ENCODE peak calls at places on chromosomes 1 and 21, in seven cellular contexts. D is adrenal gland, R is prostate gland, P is esophagus squamous epithelium, V is ovary, K is K562, X is H1. S is an unnamed sample. For H3K9me3, the result is how much of the 10 kb centered on the place peaks cover.

GRCh38 chr1:44640178-44640865 is 34.0 kb downstream of the TMEM53 start:
- DNase-seq in D (no peak), R (no peak), P (no peak), V (no peak), K (no peak), X (no peak), S (no peak)

GRCh38 chr21:19123053-19123452 is 719.5 kb upstream of the TMPRSS15 start:
- DNase-seq in D (peak), R (no peak), P (no peak), V (no peak), K (no peak), X (no peak), S (no peak)

GRCh38 chr1:204885790-204886189 is 15.1 kb downstream of the NFASC start:
- DNase-seq in D (no peak), R (no peak), P (no peak), V (no peak), K (no peak), X (no peak), S (no peak)

GRCh38 chr1:11938722-11939526 is 4.4 kb downstream of the PLOD1 start:
- DNase-seq in D (no peak), R (no peak), P (no peak), V (peak), K (peak), X (no peak), S (no peak)

GRCh38 chr1:5481889-5482288 is 510.3 kb downstream of the NPHP4 start:
- DNase-seq in D (no peak), R (no peak), P (no peak), V (no peak), K (peak), X (peak), S (no peak)

GRCh38 chr21:36320421-36321324 is 676 bp downstream of the MORC3 start:
- DNase-seq in D (peak), R (peak), P (peak), V (peak), K (no peak), X (peak), S (peak)

GRCh38 chr1:233368106-233368783 is 40.7 kb downstream of the MAP3K21 start:
- DNase-seq in D (peak), R (no peak), P (no peak), V (no peak), K (no peak), X (no peak), S (peak)

GRCh38 chr1:30196457-30196856 is 526.9 kb downstream of the MATN1 start:
- DNase-seq in D (no peak), R (no peak), P (no peak), V (no peak), K (no peak), X (no peak), S (no peak)

GRCh38 chr1:2916153-2916552 is 105.1 kb upstream of the ACTRT2 start:
- DNase-seq in D (no peak), R (no peak), P (no peak), V (no peak), K (no peak), X (no peak), S (no peak)

GRCh38 chr1:198776602-198777029 is 137.8 kb downstream of the PTPRC start:
- DNase-seq in D (peak), R (peak), P (no peak), V (no peak), K (no peak), X (no peak), S (no peak)

GRCh38 chr1:228029281-228029680 is 22.5 kb downstream of the WNT3A start:
- DNase-seq in D (peak), R (no peak), P (no peak), V (no peak), K (no peak), X (no peak), S (peak)

GRCh38 chr1:78052685-78053433 is 7.1 kb downstream of the GIPC2 start:
- DNase-seq in D (no peak), R (no peak), P (no peak), V (no peak), K (no peak), X (no peak), S (no peak)

GRCh38 chr21:17343055-17343454 is 169.8 kb upstream of the CXADR start:
- DNase-seq in D (no peak), R (no peak), P (no peak), V (no peak), K (no peak), X (no peak), S (no peak)

GRCh38 chr21:27425172-27425571 is 458.3 kb upstream of the ADAMTS5 start:
- DNase-seq in D (no peak), R (no peak), P (no peak), V (no peak), K (no peak), X (no peak), S (no peak)

GRCh38 chr1:29711582-29712274 is 475.4 kb downstream of the PTPRU start:
- DNase-seq in D (no peak), R (no peak), P (no peak), V (no peak), K (no peak), X (no peak), S (no peak)

GRCh38 chr1:117759535-117759934 is 153.7 kb downstream of the TENT5C start:
- DNase-seq in D (no peak), R (no peak), P (no peak), V (no peak), K (peak), X (no peak), S (no peak)

GRCh38 chr1:226912587-226913176 is 27.4 kb upstream of the COQ8A start:
- DNase-seq in D (peak), R (peak), P (no peak), V (peak), K (peak), X (peak), S (peak)

GRCh38 chr1:27382950-27383627 is at the start of gene CD164L2:
- DNase-seq in D (no peak), R (peak), P (no peak), V (no peak), K (peak), X (peak), S (peak)

GRCh38 chr1:201554789-201555592 is 16.1 kb downstream of the NAV1 start:
- DNase-seq in D (no peak), R (no peak), P (no peak), V (no peak), K (no peak), X (no peak), S (no peak)

GRCh38 chr1:83882906-83883305 is 116.0 kb downstream of the TTLL7 start:
- DNase-seq in D (peak), R (no peak), P (no peak), V (no peak), K (peak), X (no peak), S (no peak)

GRCh38 chr1:43509740-43510375 is 20.8 kb upstream of the PTPRF start:
- DNase-seq in D (no peak), R (no peak), P (no peak), V (no peak), K (no peak), X (peak), S (no peak)

GRCh38 chr21:35827004-35827403 is 233.3 kb downstream of the SETD4 start:
- DNase-seq in D (no peak), R (no peak), P (no peak), V (no peak), K (no peak), X (no peak), S (no peak)

GRCh38 chr1:246078126-246078887 is 428.8 kb downstream of the SMYD3 start:
- DNase-seq in D (no peak), R (no peak), P (no peak), V (no peak), K (no peak), X (no peak), S (no peak)

GRCh38 chr21:37829447-37829846 is 86.8 kb downstream of the KCNJ6 start:
- DNase-seq in D (peak), R (no peak), P (no peak), V (no peak), K (no peak), X (no peak), S (no peak)

GRCh38 chr21:27466175-27466574 is 499.3 kb upstream of the ADAMTS5 start:
- DNase-seq in D (no peak), R (no peak), P (no peak), V (no peak), K (no peak), X (no peak), S (no peak)

GRCh38 chr1:59290173-59290954 is 6.5 kb upstream of the FGGY start:
- DNase-seq in D (no peak), R (no peak), P (no peak), V (no peak), K (peak), X (peak), S (peak)

GRCh38 chr1:14976260-14976659 is 177.3 kb upstream of the TMEM51 start:
- DNase-seq in D (no peak), R (no peak), P (no peak), V (no peak), K (no peak), X (no peak), S (no peak)

GRCh38 chr21:32958288-32958992 is 67.3 kb upstream of the OLIG2 start:
- DNase-seq in D (no peak), R (no peak), P (no peak), V (no peak), K (no peak), X (no peak), S (no peak)

GRCh38 chr1:210293191-210293607 is 35.5 kb upstream of the HHAT start:
- DNase-seq in D (peak), R (no peak), P (no peak), V (peak), K (no peak), X (no peak), S (peak)

GRCh38 chr1:153790996-153791855 is 16.0 kb downstream of the SLC27A3 start:
- DNase-seq in D (no peak), R (no peak), P (no peak), V (no peak), K (no peak), X (no peak), S (no peak)

GRCh38 chr1:114153051-114153620 is 533 bp downstream of the SYT6 start:
- DNase-seq in D (no peak), R (no peak), P (no peak), V (peak), K (no peak), X (peak), S (no peak)

GRCh38 chr1:4150262-4150661 is 250.2 kb upstream of the C1orf174 start:
- DNase-seq in D (no peak), R (no peak), P (no peak), V (no peak), K (no peak), X (peak), S (no peak)

GRCh38 chr1:4156241-4156640 is 256.2 kb upstream of the C1orf174 start:
- DNase-seq in D (no peak), R (no peak), P (no peak), V (no peak), K (no peak), X (no peak), S (no peak)

GRCh38 chr1:4152266-4152665 is 252.2 kb upstream of the C1orf174 start:
- DNase-seq in D (no peak), R (no peak), P (no peak), V (no peak), K (no peak), X (no peak), S (no peak)

GRCh38 chr1:4149281-4149680 is 249.2 kb upstream of the C1orf174 start:
- DNase-seq in D (no peak), R (no peak), P (no peak), V (no peak), K (no peak), X (no peak), S (no peak)

GRCh38 chr1:4153571-4153970 is 253.5 kb upstream of the C1orf174 start:
- DNase-seq in D (no peak), R (no peak), P (no peak), V (no peak), K (no peak), X (no peak), S (no peak)
- H3K9me3 ChIP-seq in D (under half), R (under half), P (under half), V (under half), K (under half), X (under half), S (under half)

GRCh38 chr1:36149237-36149972 is at the start of gene TRAPPC3:
- DNase-seq in D (peak), R (peak), P (peak), V (peak), K (peak), X (peak), S (peak)

GRCh38 chr1:36150296-36151132 is 1.2 kb upstream of the TRAPPC3 start:
- DNase-seq in D (peak), R (peak), P (peak), V (peak), K (peak), X (peak), S (peak)

GRCh38 chr1:36149973-36150295 is 648 bp upstream of the TRAPPC3 start:
- DNase-seq in D (no peak), R (no peak), P (no peak), V (no peak), K (no peak), X (no peak), S (no peak)

GRCh38 chr1:36151845-36152203 is 2.5 kb upstream of the TRAPPC3 start:
- DNase-seq in D (no peak), R (no peak), P (no peak), V (peak), K (no peak), X (no peak), S (no peak)

DNA sequence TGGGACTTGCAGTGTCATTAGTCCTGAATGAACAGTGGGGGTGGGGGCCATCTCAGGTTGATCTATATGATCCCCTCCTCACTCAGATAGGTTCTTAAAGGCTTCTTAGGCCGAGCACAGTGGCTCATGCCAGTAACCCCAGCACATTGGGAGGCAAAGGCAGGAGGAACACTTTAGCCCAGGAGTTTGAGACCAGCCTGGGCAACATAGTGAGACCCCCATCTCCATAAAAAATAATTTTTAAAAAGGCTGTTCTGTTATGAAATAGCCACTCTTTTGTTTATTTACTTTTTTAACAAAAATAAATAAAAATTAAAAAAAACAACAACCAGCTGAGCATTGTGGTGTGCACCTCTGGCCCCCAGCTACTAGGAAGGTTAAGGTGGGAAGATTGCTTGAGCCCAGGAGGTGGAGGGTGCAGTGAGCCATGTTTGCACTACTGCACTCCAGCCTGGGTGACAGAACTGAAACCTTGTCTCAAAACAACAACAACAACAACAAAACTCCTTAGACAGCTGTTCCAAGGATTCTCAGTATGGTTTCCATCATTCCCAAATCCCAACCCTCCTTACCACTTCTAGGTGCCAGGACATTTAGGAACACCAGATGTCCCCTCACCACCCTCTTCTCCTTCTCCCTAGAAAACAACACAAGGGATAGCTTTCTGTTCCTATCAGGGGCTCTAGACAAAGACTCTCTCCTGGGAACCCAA is 2.0 kb upstream of the TRAPPC3 start:
- DNase-seq in D (no peak), R (no peak), P (no peak), V (no peak), K (no peak), X (no peak), S (no peak)
- H3K27ac ChIP-seq in D (peak), R (peak), P (peak), V (peak), K (peak), X (no peak), S (peak)

DNA sequence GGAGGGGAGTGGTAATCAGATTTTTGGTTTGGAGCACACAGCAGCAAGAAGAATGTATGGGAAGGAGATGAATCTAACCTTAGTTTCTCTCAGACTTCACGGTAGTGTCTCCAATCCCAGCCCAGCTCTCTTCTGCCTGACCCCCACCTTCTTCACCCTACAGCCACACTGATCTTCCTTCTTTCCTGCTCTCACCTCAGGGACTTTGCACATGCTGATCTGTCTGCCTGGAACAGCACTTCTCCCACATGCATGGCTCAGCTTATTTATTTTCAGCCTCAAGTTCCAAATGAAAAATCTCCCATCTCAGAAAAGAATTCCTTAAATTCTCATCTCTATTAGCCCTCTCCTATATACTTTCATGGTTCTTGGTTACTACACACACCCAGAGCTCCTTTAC is 48.8 kb upstream of the LPAR3 start:
- DNase-seq in D (no peak), R (no peak), P (no peak), V (no peak), K (no peak), X (no peak), S (no peak)
- TF ChIP-seq POLR2A in D (no peak), R (no peak), P (no peak), V (no peak), K (no peak), X (no peak), S (no peak)

DNA sequence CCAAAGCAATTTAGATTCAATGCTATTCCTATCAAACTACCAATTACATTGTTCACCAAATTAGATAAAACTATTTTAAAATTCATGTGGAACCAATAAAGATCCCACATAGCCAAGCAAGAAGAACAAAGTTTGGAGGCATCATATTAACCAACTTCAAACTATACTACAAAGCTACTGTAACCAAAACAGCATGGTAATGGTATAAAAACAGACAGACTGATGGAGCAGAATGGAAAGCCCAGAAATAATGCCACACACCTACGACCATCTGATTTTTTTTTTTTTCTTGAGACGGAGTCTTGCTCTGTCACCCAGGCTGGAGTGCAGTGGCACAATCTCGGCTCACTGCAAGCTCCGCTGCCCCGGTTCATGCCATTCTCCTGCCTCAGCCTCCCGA is 7.1 kb downstream of the ZNF124 start:
- DNase-seq in D (no peak), R (no peak), P (no peak), V (no peak), K (no peak), X (no peak), S (no peak)
- H3K9me3 ChIP-seq in D (under half), R (under half), P (half or more), V (under half), K (under half), X (under half), S (under half)

GRCh38 chr1:86775395-86775794 is 71.0 kb downstream of the SH3GLB1 start:
- DNase-seq in D (no peak), R (no peak), P (no peak), V (no peak), K (peak), X (no peak), S (no peak)
- H3K27ac ChIP-seq in D (peak), R (no peak), P (peak), V (no peak), K (no peak), X (no peak), S (no peak)

DNA sequence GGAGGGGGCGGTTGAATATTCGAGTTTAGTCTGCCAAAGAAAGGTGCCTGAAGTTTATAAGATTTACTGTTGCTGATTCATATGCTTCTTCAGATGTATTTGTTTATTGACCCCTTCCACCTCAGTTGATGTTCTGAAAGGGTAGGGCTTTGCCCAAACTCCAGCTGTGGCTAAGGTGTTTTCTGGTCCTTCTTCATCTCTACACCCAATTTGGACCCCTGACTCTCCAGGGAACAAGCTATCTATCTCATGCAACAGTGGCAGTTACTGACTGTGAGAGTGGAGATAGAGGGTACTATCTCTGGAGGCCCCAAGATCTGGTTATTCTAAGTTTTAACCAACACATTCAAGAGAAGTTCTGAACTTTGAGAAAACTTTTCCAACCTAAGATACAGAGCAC is 12.6 kb upstream of the ALG14 start:
- DNase-seq in D (no peak), R (no peak), P (no peak), V (no peak), K (peak), X (no peak), S (no peak)
- TF ChIP-seq POLR2A in D (no peak), R (no peak), P (no peak), V (no peak), K (peak), X (no peak), S (no peak)

DNA sequence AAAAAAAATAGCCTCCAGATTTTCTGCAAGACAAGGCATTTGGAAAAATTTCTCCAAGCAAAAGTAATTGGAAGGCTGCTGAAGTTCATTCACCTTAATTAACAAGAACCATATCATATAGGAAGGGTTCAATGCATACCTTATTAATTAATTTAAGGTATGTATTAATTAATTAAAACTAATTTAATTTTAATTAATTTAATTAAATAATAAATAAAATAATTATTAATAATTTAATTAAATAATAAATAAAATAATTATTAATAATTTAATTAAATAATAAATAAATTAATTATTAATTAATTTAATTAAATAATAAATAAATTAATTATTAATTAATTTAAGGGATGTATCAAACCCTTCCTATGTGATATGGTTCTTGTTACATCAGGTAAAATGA is 7.9 kb downstream of the OR2L13 start:
- DNase-seq in D (no peak), R (no peak), P (no peak), V (no peak), K (no peak), X (no peak), S (no peak)
- H3K9me3 ChIP-seq in D (under half), R (under half), P (under half), V (under half), K (under half), X (half or more), S (under half)

S was measured in thyroid gland.